ENCODE peak calls at places on chromosomes 3 and 15, in six cellular contexts. T is esophagus muscularis mucosa, U is NB4, L is stomach, F is upper lobe of left lung, D is GM12878. W is an unnamed sample.

GRCh38 chr3:171704002-171704401 is 106.3 kb downstream of the PLD1 start:
- DNase-seq in L (peak; percentile 56), U (peak; percentile 37), T (no peak), F (no peak), D (no peak), W (peak; percentile 55)

GRCh38 chr3:122023335-122023734 is 1.3 kb upstream of the ILDR1 start:
- DNase-seq in F (no peak), D (no peak), U (no peak), L (no peak), T (peak; percentile 74), W (no peak)

GRCh38 chr15:74825895-74826294 is 532 bp upstream of the CPLX3 start:
- DNase-seq in U (no peak), F (no peak), T (no peak), D (no peak), L (no peak), W (no peak)

GRCh38 chr15:40769310-40770146 is at the start of gene C15orf62:
- DNase-seq in D (peak; percentile 53), L (peak; percentile 73), F (peak; percentile 78), U (peak; percentile 95), T (no peak), W (peak; percentile 73)

GRCh38 chr15:97747342-97747741 is 213.2 kb upstream of the ARRDC4 start:
- DNase-seq in U (no peak), D (no peak), F (no peak), T (no peak), L (no peak), W (no peak)

GRCh38 chr3:63961891-63962290 is 49.7 kb upstream of the SCAANT1 start:
- DNase-seq in T (no peak), U (peak; percentile 41), F (no peak), D (no peak), L (no peak), W (peak; percentile 76)

GRCh38 chr3:23442598-23443383 is 239.7 kb downstream of the UBE2E2 start:
- DNase-seq in L (no peak), F (no peak), T (no peak), U (peak; percentile 57), D (no peak), W (no peak)

GRCh38 chr3:115671761-115672455 is 48.6 kb downstream of the GAP43 start:
- DNase-seq in L (no peak), D (no peak), U (no peak), T (peak; percentile 50), F (no peak), W (no peak)

GRCh38 chr3:126768903-126769302 is 64.9 kb downstream of the CHCHD6 start:
- DNase-seq in D (no peak), U (no peak), T (no peak), F (no peak), L (no peak), W (no peak)

GRCh38 chr3:110423276-110423675 is 648.3 kb upstream of the NECTIN3 start:
- DNase-seq in T (no peak), D (no peak), L (no peak), U (no peak), F (no peak), W (no peak)
- TF ChIP-seq POLR2A in T (no peak), D (no peak), L (no peak), U (no peak), F (no peak), W (no peak)

GRCh38 chr15:34101366-34102174 is at the start of the genes EMC7 and PGBD4:
- DNase-seq in F (peak; percentile 98), U (peak; percentile 99), T (peak; percentile 100), D (peak; percentile 97), L (peak; percentile 99), W (peak; percentile 99)
- TF ChIP-seq POLR2A in F (no peak), U (peak; percentile 94), T (peak; percentile 9), D (peak; percentile 97), L (no peak), W (peak; percentile 96)

DNA sequence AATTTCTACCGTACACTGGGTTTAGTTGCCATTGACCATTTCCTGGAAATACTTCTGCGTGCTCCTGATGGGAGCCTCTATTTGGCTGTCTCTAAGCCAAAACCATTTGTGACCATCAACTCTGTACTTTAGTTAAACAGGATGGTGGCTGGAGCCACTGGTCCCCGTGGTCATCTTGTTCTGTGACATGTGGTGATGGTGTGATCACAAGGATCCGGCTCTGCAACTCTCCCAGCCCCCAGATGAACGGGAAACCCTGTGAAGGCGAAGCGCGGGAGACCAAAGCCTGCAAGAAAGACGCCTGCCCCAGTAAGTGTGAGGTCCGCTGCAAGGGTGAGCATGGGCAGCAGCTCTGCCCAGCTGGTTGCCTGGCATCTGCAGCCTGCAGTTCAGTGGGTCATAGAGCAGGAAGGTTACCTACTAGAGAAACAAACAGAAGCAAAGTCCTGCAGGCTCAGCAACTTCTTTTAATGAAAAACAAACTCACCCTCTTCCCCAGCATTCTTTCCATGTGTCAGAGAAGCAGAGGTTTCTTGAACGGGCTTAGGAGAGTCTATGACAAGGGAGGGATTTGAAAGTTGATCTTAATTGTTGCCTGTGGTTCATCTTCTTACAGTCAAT is 7.1 kb downstream of the THBS1 start:
- DNase-seq in T (no peak), L (no peak), D (no peak), F (peak; percentile 22), U (no peak), W (no peak)
- TF ChIP-seq POLR2A in T (peak; percentile 30), L (no peak), D (no peak), F (no peak), U (no peak), W (no peak)

GRCh38 chr3:53157974-53158580 is 2.9 kb upstream of the PRKCD start:
- DNase-seq in L (no peak), D (no peak), U (no peak), F (no peak), T (no peak), W (no peak)

GRCh38 chr3:53160660-53161344 is at the start of gene PRKCD:
- DNase-seq in L (peak; percentile 91), T (peak; percentile 95), D (no peak), U (peak; percentile 84), F (peak; percentile 96), W (peak; percentile 75)

GRCh38 chr3:53160335-53160659 is 712 bp upstream of the PRKCD start:
- DNase-seq in U (no peak), T (no peak), F (no peak), L (no peak), D (no peak), W (no peak)

GRCh38 chr3:53158700-53159414 is 2.2 kb upstream of the PRKCD start:
- DNase-seq in D (no peak), L (no peak), U (peak; percentile 73), T (no peak), F (no peak), W (no peak)

GRCh38 chr3:53159415-53160135 is 1.4 kb upstream of the PRKCD start:
- DNase-seq in T (no peak), U (no peak), D (no peak), F (no peak), L (peak; percentile 94), W (no peak)
- TF ChIP-seq POLR2A in T (no peak), U (no peak), D (no peak), F (no peak), L (no peak), W (no peak)

GRCh38 chr15:57375827-57376694 is at the start of gene CGNL1:
- DNase-seq in U (peak; percentile 12), F (peak; percentile 92), L (peak; percentile 71), D (no peak), T (no peak), W (no peak)
- TF ChIP-seq POLR2A in U (no peak), F (no peak), L (no peak), D (no peak), T (no peak), W (no peak)

DNA sequence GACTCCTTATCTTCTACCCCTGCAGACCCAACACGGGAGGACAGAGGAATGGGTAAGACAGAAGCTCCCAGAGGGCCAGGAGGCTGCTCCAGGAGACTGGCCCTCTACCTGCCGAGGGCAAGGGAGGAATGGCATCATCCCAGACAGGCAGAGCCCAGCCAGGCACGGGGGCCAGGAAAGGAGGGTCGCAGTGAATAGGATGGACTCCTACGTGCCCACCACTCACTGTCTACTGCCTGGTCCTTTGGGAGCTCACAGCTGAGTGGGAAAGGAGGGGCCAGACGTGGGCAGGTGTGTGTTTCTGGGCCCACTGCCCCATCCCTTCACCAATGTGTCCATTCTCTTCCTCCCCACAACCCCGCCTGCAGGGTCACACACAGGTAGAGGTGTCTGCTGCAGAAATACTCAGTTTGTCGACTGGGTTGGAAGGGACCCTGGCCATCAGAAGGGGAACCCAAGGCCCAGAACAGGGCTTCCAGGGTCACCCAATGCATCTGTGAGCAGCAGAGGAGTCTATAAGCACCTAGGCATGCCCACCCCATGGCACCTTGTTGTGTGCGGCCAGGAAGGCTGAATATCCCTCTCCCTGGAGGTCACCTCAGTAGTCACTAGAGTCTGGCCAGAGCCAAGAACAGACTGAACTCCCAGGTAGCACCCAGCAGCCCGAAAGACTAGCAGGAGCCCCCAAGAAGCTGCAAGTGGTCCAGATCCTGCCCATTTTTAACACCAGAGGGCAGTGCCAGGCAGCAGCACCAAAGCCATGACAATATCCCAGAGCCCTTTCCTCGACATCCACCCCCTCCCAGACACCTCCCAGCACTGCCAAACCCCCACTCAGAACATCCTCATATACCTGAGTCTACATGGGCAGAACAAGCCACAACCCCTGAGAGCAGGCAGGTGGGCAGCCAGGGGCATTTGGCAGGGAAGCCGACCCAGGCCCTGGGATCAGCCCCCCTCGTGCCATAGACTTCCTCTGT is 24.0 kb downstream of the TKT start:
- DNase-seq in U (no peak), F (no peak), T (no peak), L (no peak), D (no peak), W (no peak)
- TF ChIP-seq POLR2A in U (peak; percentile 8), F (no peak), T (no peak), L (no peak), D (peak; percentile 9), W (no peak)

GRCh38 chr15:52528465-52529288 is at the start of gene MYO5A:
- DNase-seq in L (peak; percentile 68), U (peak; percentile 73), T (no peak), D (no peak), F (peak; percentile 95), W (peak; percentile 54)
- TF ChIP-seq POLR2A in L (no peak), U (no peak), T (no peak), D (peak; percentile 72), F (no peak), W (no peak)

GRCh38 chr3:197456271-197457091 is 99.3 kb downstream of the BDH1 start:
- DNase-seq in F (peak; percentile 94), U (peak; percentile 67), D (no peak), L (peak; percentile 86), T (peak; percentile 96), W (no peak)
- TF ChIP-seq POLR2A in F (no peak), U (no peak), D (peak; percentile 79), L (no peak), T (no peak), W (no peak)

DNA sequence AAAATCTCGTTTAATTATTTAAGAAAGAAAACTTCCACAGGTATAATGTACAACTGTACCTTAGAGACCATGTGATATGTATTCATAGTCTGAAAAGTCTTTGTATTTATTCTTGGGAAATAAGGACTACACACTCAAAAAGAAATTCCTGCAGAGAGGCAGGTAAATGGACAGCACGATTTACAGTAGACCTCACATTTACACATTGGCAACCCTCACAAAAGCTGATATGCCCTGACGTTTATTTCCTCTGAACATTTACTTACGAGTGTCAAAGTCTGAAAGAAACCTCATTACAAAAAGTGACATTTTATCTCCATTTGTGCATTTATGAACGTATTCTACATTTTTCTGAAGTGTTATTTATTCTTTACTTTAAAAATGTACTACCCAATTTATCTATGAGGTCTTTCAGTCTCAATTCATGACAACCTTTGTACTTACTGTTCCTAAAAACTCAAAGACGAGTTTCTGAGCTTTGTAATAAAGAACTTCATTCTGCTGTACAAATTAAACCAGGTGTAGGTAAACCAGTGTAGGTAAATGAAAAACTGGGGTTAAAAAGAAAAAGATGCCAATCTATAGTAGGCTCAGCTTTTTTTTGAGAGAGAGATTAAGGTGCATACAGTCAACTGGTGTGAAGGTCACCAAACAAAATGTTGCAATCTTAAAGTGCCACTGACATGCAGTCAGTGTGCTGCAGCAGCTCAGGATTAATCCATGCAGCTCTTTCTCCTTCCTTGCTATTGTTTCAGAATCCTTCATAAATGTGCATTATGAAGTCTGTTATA is 44.3 kb downstream of the THRB start:
- DNase-seq in F (no peak), U (no peak), T (no peak), L (no peak), D (no peak), W (no peak)
- TF ChIP-seq POLR2A in F (no peak), U (no peak), T (no peak), L (no peak), D (no peak), W (no peak)